ENCODE peak calls at places on chromosome 21, in five cellular contexts. H is NT2/D1, W is HEK293T, D is H1, G is GM12878. B is an unnamed sample.

GRCh38 chr21:35578831-35579470 is 481.4 kb downstream of the SETD4 start:
- DNase-seq in H (no peak), W (no peak), D (no peak), G (no peak), B (peak; percentile 14)

GRCh38 chr21:30713786-30714185 is 4.8 kb downstream of the KRTAP21-3 start:
- DNase-seq in H (no peak), W (no peak), D (no peak), G (no peak), B (no peak)

GRCh38 chr21:33402011-33402979 is 918 bp upstream of the IFNGR2 start:
- DNase-seq in H (no peak), W (no peak), D (no peak), G (no peak), B (no peak)

GRCh38 chr21:34243562-34243961 is 120.2 kb upstream of the KCNE2 start:
- DNase-seq in H (peak; percentile 22), W (peak; percentile 40), D (no peak), G (no peak), B (peak; percentile 5)

GRCh38 chr21:31132574-31133242 is 94.4 kb upstream of the KRTAP19-8 start:
- DNase-seq in H (no peak), W (no peak), D (no peak), G (peak; percentile 93), B (no peak)

GRCh38 chr21:38669186-38669585 is 136.5 kb upstream of the ETS2 start:
- DNase-seq in H (peak; percentile 23), W (peak; percentile 30), D (no peak), G (no peak), B (peak; percentile 20)

GRCh38 chr21:39938086-39938611 is 70.9 kb downstream of the PCP4 start:
- DNase-seq in H (no peak), W (no peak), D (no peak), G (no peak), B (no peak)

GRCh38 chr21:17610862-17611261 is 1.8 kb downstream of the BTG3 start:
- DNase-seq in H (no peak), W (no peak), D (no peak), G (no peak), B (peak; percentile 13)

GRCh38 chr21:37994211-37994610 is 78.0 kb upstream of the KCNJ6 start:
- DNase-seq in H (no peak), W (no peak), D (no peak), G (no peak), B (no peak)

GRCh38 chr21:32559004-32559610 is 26.2 kb downstream of the TCP10L start:
- DNase-seq in H (no peak), W (no peak), D (no peak), G (no peak), B (no peak)

GRCh38 chr21:24420694-24421093 is 1186.6 kb downstream of the MRPL39 start:
- DNase-seq in H (no peak), W (no peak), D (no peak), G (no peak), B (no peak)

GRCh38 chr21:45778686-45779085 is 135.2 kb downstream of the PCBP3 start:
- DNase-seq in H (no peak), W (no peak), D (no peak), G (no peak), B (no peak)

GRCh38 chr21:37233551-37234146 is 33.5 kb downstream of the VPS26C start:
- DNase-seq in H (no peak), W (no peak), D (no peak), G (no peak), B (no peak)

GRCh38 chr21:37273911-37274690 is 7.0 kb upstream of the VPS26C start:
- DNase-seq in H (no peak), W (no peak), D (no peak), G (peak; percentile 13), B (no peak)

GRCh38 chr21:30769724-30770431 is 14.7 kb upstream of the KRTAP21-1 start:
- DNase-seq in H (no peak), W (no peak), D (no peak), G (no peak), B (no peak)

GRCh38 chr21:17441370-17441769 is 71.5 kb upstream of the CXADR start:
- DNase-seq in H (no peak), W (no peak), D (no peak), G (no peak), B (peak; percentile 97)

GRCh38 chr21:34700605-34701004 is 31.8 kb downstream of the CLIC6 start:
- DNase-seq in H (no peak), W (no peak), D (no peak), G (no peak), B (no peak)

GRCh38 chr21:28485301-28486022 is 507.2 kb downstream of the LTN1 start:
- DNase-seq in H (no peak), W (no peak), D (no peak), G (no peak), B (no peak)

GRCh38 chr21:15182731-15183130 is 117.9 kb upstream of the NRIP1 start:
- DNase-seq in H (no peak), W (no peak), D (no peak), G (no peak), B (no peak)

GRCh38 chr21:35488941-35489340 is 439.8 kb upstream of the RUNX1 start:
- DNase-seq in H (no peak), W (no peak), D (no peak), G (no peak), B (no peak)

GRCh38 chr21:35783686-35784085 is 276.6 kb downstream of the SETD4 start:
- DNase-seq in H (no peak), W (no peak), D (no peak), G (no peak), B (no peak)

GRCh38 chr21:38352536-38353219 is 95.9 kb downstream of the KCNJ15 start:
- DNase-seq in H (peak; percentile 70), W (peak; percentile 54), D (no peak), G (no peak), B (peak; percentile 3)

GRCh38 chr21:34612056-34612455 is 2.9 kb downstream of the RCAN1 start:
- DNase-seq in H (no peak), W (no peak), D (no peak), G (no peak), B (no peak)

GRCh38 chr21:31918250-31918775 is 45.5 kb downstream of the HUNK start:
- DNase-seq in H (no peak), W (no peak), D (no peak), G (no peak), B (no peak)

GRCh38 chr21:46098303-46099141 is 610 bp downstream of the COL6A2 start:
- DNase-seq in H (no peak), W (no peak), D (no peak), G (no peak), B (no peak)

GRCh38 chr21:46428286-46428685 is 30.4 kb upstream of the DIP2A start:
- DNase-seq in H (no peak), W (no peak), D (no peak), G (no peak), B (no peak)

GRCh38 chr21:40507978-40508377 is 339.0 kb downstream of the DSCAM start:
- DNase-seq in H (no peak), W (no peak), D (no peak), G (no peak), B (peak; percentile 55)

GRCh38 chr21:40652436-40652835 is 194.5 kb downstream of the DSCAM start:
- DNase-seq in H (no peak), W (no peak), D (no peak), G (no peak), B (no peak)

GRCh38 chr21:28538987-28539622 is 453.6 kb downstream of the LTN1 start:
- DNase-seq in H (no peak), W (no peak), D (no peak), G (no peak), B (no peak)

GRCh38 chr21:29643289-29643688 is 296.5 kb downstream of the GRIK1 start:
- DNase-seq in H (no peak), W (no peak), D (no peak), G (no peak), B (no peak)
- TF ChIP-seq SUZ12 in H (no peak), W (no peak), D (no peak), G (no peak), B (no peak)

GRCh38 chr21:41715649-41716321 is 51.1 kb downstream of the RIPK4 start:
- DNase-seq in H (peak; percentile 28), W (no peak), D (no peak), G (no peak), B (peak; percentile 98)
- TF ChIP-seq SUZ12 in H (no peak), W (no peak), D (no peak), G (no peak), B (no peak)

GRCh38 chr21:42392731-42393442 is 3.0 kb downstream of the TMPRSS3 start:
- DNase-seq in H (no peak), W (no peak), D (no peak), G (peak; percentile 96), B (peak; percentile 23)
- TF ChIP-seq SUZ12 in H (no peak), W (no peak), D (no peak), G (no peak), B (no peak)

DNA sequence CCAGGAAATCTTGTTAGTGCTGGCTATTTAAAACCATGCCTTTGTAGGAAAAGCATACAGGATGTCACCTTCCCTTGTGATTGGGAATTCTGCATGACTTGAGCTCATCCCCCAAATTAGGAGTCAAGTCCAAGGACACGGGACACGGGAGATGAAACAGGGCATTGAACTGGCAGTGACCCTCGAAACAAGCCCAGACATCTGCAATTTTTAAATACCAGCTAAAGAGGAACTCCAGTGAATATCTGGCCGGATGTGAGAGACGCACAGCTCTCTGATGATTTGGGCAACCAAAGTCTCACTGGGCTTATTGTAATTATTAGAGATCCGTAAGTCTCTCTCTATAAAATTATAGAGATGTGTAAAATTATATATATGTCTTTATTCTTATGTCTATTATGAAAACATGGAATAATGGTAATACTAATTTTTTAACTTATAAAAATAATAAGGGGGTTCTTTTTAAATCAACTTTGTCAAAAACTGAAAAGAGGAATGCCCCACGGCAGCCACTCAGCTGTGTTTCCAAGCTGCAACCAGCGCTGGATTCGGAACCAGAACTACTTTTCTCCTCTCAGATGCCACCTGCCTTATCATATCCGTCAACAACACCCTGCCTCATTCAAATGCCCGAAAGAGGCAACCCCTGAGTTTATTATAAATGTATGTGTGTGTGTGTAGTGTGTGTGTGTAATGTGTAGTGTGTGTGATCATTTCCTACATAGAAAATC is 32.6 kb downstream of the C2CD2 start:
- DNase-seq in H (no peak), W (no peak), D (no peak), G (no peak), B (peak; percentile 16)
- TF ChIP-seq SUZ12 in H (no peak), W (no peak), D (no peak), G (no peak), B (no peak)

GRCh38 chr21:26842300-26842699 is 2.9 kb downstream of the ADAMTS1 start:
- DNase-seq in H (no peak), W (no peak), D (no peak), G (no peak), B (no peak)

GRCh38 chr21:26842976-26843911 is 2.0 kb downstream of the ADAMTS1 start:
- DNase-seq in H (no peak), W (peak; percentile 80), D (no peak), G (no peak), B (no peak)

GRCh38 chr21:26840206-26840605 is 5.0 kb downstream of the ADAMTS1 start:
- DNase-seq in H (no peak), W (no peak), D (no peak), G (no peak), B (no peak)

GRCh38 chr21:26843912-26844257 is 1.3 kb downstream of the ADAMTS1 start:
- DNase-seq in H (peak; percentile 16), W (no peak), D (no peak), G (no peak), B (no peak)

DNA sequence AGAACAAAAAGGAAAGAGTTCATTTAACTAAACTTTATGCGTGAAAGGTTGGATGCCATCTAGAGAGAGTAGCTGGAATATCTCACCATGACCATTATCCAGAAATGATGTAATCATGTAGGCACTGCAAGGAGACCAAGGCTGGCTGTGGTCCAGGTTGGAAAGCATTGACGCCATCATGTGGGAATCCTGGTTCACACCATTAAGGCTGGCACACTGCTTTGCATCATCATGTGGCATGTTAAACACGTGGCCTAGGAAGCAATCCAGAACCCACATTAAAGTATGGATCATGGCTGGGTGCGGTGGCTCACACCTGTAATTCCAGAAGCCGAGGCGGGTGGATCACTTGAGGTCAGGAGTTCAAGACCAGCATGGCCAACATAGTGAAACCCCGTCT is 4.3 kb downstream of the ADAMTS1 start:
- DNase-seq in H (no peak), W (no peak), D (no peak), G (no peak), B (no peak)
- TF ChIP-seq SUZ12 in H (no peak), W (no peak), D (no peak), G (no peak), B (no peak)

B was measured in HepG2.